ENCODE peak calls at places on chromosomes 6 and 20, in five cellular contexts. J is islet precursor cell, O is cardiac muscle cell, S is GM18507, Z is T follicular helper cell. X is an unnamed sample.

GRCh38 chr6:1527098-1527497 is 82.6 kb upstream of the FOXC1 start:
- DNase-seq in J (peak; percentile 85), O (peak; percentile 80), S (no peak), Z (peak; percentile 12), X (no peak)

GRCh38 chr6:29667158-29667557 is 10.3 kb downstream of the MOG start:
- DNase-seq in J (no peak), O (peak; percentile 20), S (no peak), Z (no peak), X (no peak)

GRCh38 chr20:29326376-29327070 is 1930.9 kb upstream of the DEFB115 start:
- DNase-seq in J (peak; percentile 51), O (no peak), S (no peak), Z (no peak), X (no peak)

GRCh38 chr6:170186006-170186908 is 104.6 kb downstream of the DLL1 start:
- DNase-seq in J (peak; percentile 46), O (no peak), S (no peak), Z (no peak), X (peak; percentile 88)

GRCh38 chr6:19368511-19368910 is 468.7 kb upstream of the ID4 start:
- DNase-seq in J (peak; percentile 53), O (peak; percentile 47), S (no peak), Z (no peak), X (no peak)

GRCh38 chr6:43995137-43995536 is 132.1 kb downstream of the MRPL14 start:
- DNase-seq in J (no peak), O (no peak), S (no peak), Z (no peak), X (no peak)

GRCh38 chr6:72425003-72425681 is 196.7 kb upstream of the KCNQ5 start:
- DNase-seq in J (no peak), O (peak; percentile 44), S (no peak), Z (no peak), X (no peak)

GRCh38 chr20:6562111-6562510 is 205.4 kb upstream of the BMP2 start:
- DNase-seq in J (no peak), O (peak; percentile 91), S (no peak), Z (no peak), X (no peak)

GRCh38 chr6:49606696-49607390 is 29.8 kb downstream of the RHAG start:
- DNase-seq in J (peak; percentile 64), O (peak; percentile 93), S (peak; percentile 28), Z (no peak), X (no peak)

GRCh38 chr20:23157741-23158140 is 71.6 kb upstream of the CD93 start:
- DNase-seq in J (peak; percentile 52), O (no peak), S (no peak), Z (no peak), X (peak; percentile 49)

GRCh38 chr6:40999498-41000070 is 39.4 kb downstream of the UNC5CL start:
- DNase-seq in J (peak; percentile 91), O (peak; percentile 79), S (peak; percentile 15), Z (no peak), X (no peak)

GRCh38 chr20:53677447-53678314 is 84.0 kb upstream of the ZNF217 start:
- DNase-seq in J (peak; percentile 82), O (peak; percentile 84), S (no peak), Z (no peak), X (no peak)

GRCh38 chr6:129661478-129662405 is 48.2 kb downstream of the ARHGAP18 start:
- DNase-seq in J (no peak), O (no peak), S (no peak), Z (no peak), X (no peak)

GRCh38 chr20:44850883-44851282 is 34.6 kb upstream of the YWHAB start:
- DNase-seq in J (no peak), O (no peak), S (no peak), Z (no peak), X (no peak)

GRCh38 chr6:110618591-110619267 is 142.3 kb upstream of the SLC22A16 start:
- DNase-seq in J (peak; percentile 63), O (no peak), S (no peak), Z (no peak), X (no peak)

GRCh38 chr6:142671791-142672190 is 273.2 kb downstream of the HIVEP2 start:
- DNase-seq in J (no peak), O (no peak), S (peak; percentile 5), Z (no peak), X (no peak)

GRCh38 chr6:118097576-118097975 is 190.5 kb downstream of the SLC35F1 start:
- DNase-seq in J (no peak), O (no peak), S (no peak), Z (no peak), X (no peak)

GRCh38 chr6:139256087-139256486 is 35.7 kb downstream of the TXLNB start:
- DNase-seq in J (no peak), O (peak; percentile 82), S (no peak), Z (no peak), X (no peak)

GRCh38 chr6:37347177-37348145 is 6.3 kb upstream of the RNF8 start:
- DNase-seq in J (no peak), O (no peak), S (no peak), Z (no peak), X (no peak)

GRCh38 chr20:46073024-46073423 is 16.7 kb downstream of the NCOA5 start:
- DNase-seq in J (no peak), O (no peak), S (no peak), Z (no peak), X (no peak)

GRCh38 chr6:111201764-111202163 is 114.5 kb downstream of the SLC16A10 start:
- DNase-seq in J (no peak), O (no peak), S (no peak), Z (no peak), X (no peak)

GRCh38 chr6:129943637-129944271 is 74.6 kb upstream of the L3MBTL3 start:
- DNase-seq in J (no peak), O (no peak), S (no peak), Z (no peak), X (no peak)

GRCh38 chr6:42338573-42339218 is 113.0 kb downstream of the TRERF1 start:
- DNase-seq in J (no peak), O (peak; percentile 94), S (no peak), Z (no peak), X (no peak)

GRCh38 chr6:155939253-155939652 is 483.6 kb upstream of the NOX3 start:
- DNase-seq in J (no peak), O (no peak), S (no peak), Z (no peak), X (no peak)

GRCh38 chr20:34516874-34517542 is 786 bp downstream of the DYNLRB1 start:
- DNase-seq in J (no peak), O (no peak), S (no peak), Z (no peak), X (no peak)

GRCh38 chr6:71675386-71675785 is 211.0 kb upstream of the RIMS1 start:
- DNase-seq in J (no peak), O (no peak), S (no peak), Z (no peak), X (no peak)

GRCh38 chr6:39865011-39865888 is 69.0 kb downstream of the MOCS1 start:
- DNase-seq in J (peak; percentile 69), O (peak; percentile 74), S (no peak), Z (peak; percentile 12), X (no peak)

GRCh38 chr20:48773837-48774418 is 53.9 kb downstream of the PREX1 start:
- DNase-seq in J (no peak), O (peak; percentile 72), S (no peak), Z (no peak), X (no peak)

GRCh38 chr6:145761584-145761983 is 26.3 kb upstream of the EPM2A start:
- DNase-seq in J (no peak), O (no peak), S (no peak), Z (no peak), X (no peak)

GRCh38 chr6:130625825-130626500 is 201.2 kb upstream of the SMLR1 start:
- DNase-seq in J (no peak), O (peak; percentile 17), S (peak; percentile 4), Z (no peak), X (no peak)

GRCh38 chr6:152148412-152148811 is 340.9 kb downstream of the ESR1 start:
- DNase-seq in J (no peak), O (no peak), S (no peak), Z (no peak), X (no peak)

GRCh38 chr6:167906899-167907298 is 80.2 kb downstream of the AFDN start:
- DNase-seq in J (peak; percentile 67), O (peak; percentile 30), S (no peak), Z (no peak), X (no peak)

GRCh38 chr6:42532038-42532669 is 31.7 kb upstream of the UBR2 start:
- DNase-seq in J (no peak), O (peak; percentile 80), S (no peak), Z (no peak), X (no peak)

GRCh38 chr6:153170511-153170910 is 39.4 kb upstream of the RGS17 start:
- DNase-seq in J (peak; percentile 83), O (peak; percentile 18), S (no peak), Z (no peak), X (no peak)

GRCh38 chr6:26205625-26206574 is 118.7 kb downstream of the HFE start:
- DNase-seq in J (peak; percentile 64), O (peak; percentile 92), S (no peak), Z (no peak), X (no peak)

GRCh38 chr20:64233725-64234124 is 21.8 kb upstream of the PCMTD2 start:
- DNase-seq in J (no peak), O (no peak), S (no peak), Z (no peak), X (no peak)